ENCODE peak calls at places on chromosomes 2 and 18, in seven cellular contexts. One of them, this sample, is unnamed. For H3K36me3 and H3K27me3, the result is how much of the 10 kb centered on the place peaks cover.

GRCh38 chr2:189580267-189580661 is 322 bp downstream of the SLC40A1 start:
- DNase-seq in endodermal cell: peak
- DNase-seq in SJSA1: no peak
- DNase-seq in lung: peak
- DNase-seq in heart right ventricle: peak
- DNase-seq in PC-9: peak
- DNase-seq in WERI-Rb-1: peak
- DNase-seq in this sample: peak

GRCh38 chr2:68214381-68214780 is 38.0 kb downstream of the PPP3R1 start:
- DNase-seq in endodermal cell: no peak
- DNase-seq in SJSA1: no peak
- DNase-seq in lung: no peak
- DNase-seq in heart right ventricle: no peak
- DNase-seq in PC-9: no peak
- DNase-seq in WERI-Rb-1: no peak
- DNase-seq in this sample: no peak

GRCh38 chr2:88016948-88017779 is 817 bp upstream of the RNU2-63P start:
- DNase-seq in endodermal cell: peak
- DNase-seq in SJSA1: no peak
- DNase-seq in lung: peak
- DNase-seq in heart right ventricle: peak
- DNase-seq in PC-9: no peak
- DNase-seq in WERI-Rb-1: peak
- DNase-seq in this sample: peak

GRCh38 chr2:106038598-106039375 is 155.3 kb downstream of the UXS1 start:
- DNase-seq in endodermal cell: no peak
- DNase-seq in SJSA1: no peak
- DNase-seq in lung: no peak
- DNase-seq in heart right ventricle: no peak
- DNase-seq in PC-9: no peak
- DNase-seq in WERI-Rb-1: no peak
- DNase-seq in this sample: no peak

GRCh38 chr2:157827377-157827776 is 48.8 kb downstream of the ACVR1 start:
- DNase-seq in endodermal cell: no peak
- DNase-seq in SJSA1: no peak
- DNase-seq in lung: no peak
- DNase-seq in heart right ventricle: no peak
- DNase-seq in PC-9: no peak
- DNase-seq in WERI-Rb-1: no peak
- DNase-seq in this sample: no peak

GRCh38 chr2:238226698-238227586 is 12.9 kb downstream of the HES6 start:
- DNase-seq in endodermal cell: peak
- DNase-seq in SJSA1: no peak
- DNase-seq in lung: no peak
- DNase-seq in heart right ventricle: no peak
- DNase-seq in PC-9: no peak
- DNase-seq in WERI-Rb-1: no peak
- DNase-seq in this sample: no peak

GRCh38 chr2:208025814-208026184 is 472 bp upstream of the PLEKHM3 start:
- DNase-seq in endodermal cell: peak
- DNase-seq in SJSA1: no peak
- DNase-seq in lung: no peak
- DNase-seq in heart right ventricle: no peak
- DNase-seq in PC-9: no peak
- DNase-seq in WERI-Rb-1: peak
- DNase-seq in this sample: peak

GRCh38 chr18:60471652-60472051 is 99.1 kb upstream of the MC4R start:
- DNase-seq in endodermal cell: no peak
- DNase-seq in SJSA1: no peak
- DNase-seq in lung: no peak
- DNase-seq in heart right ventricle: no peak
- DNase-seq in PC-9: no peak
- DNase-seq in WERI-Rb-1: no peak
- DNase-seq in this sample: no peak

GRCh38 chr2:68476454-68476853 is 9.1 kb downstream of the APLF start:
- DNase-seq in endodermal cell: no peak
- DNase-seq in SJSA1: no peak
- DNase-seq in lung: no peak
- DNase-seq in heart right ventricle: no peak
- DNase-seq in PC-9: no peak
- DNase-seq in WERI-Rb-1: no peak
- DNase-seq in this sample: no peak

GRCh38 chr18:45602926-45603325 is 12.3 kb upstream of the SLC14A2 start:
- DNase-seq in endodermal cell: no peak
- DNase-seq in SJSA1: no peak
- DNase-seq in lung: no peak
- DNase-seq in heart right ventricle: no peak
- DNase-seq in PC-9: no peak
- DNase-seq in WERI-Rb-1: no peak
- DNase-seq in this sample: no peak

GRCh38 chr18:39946623-39947061 is 2008.4 kb upstream of the PIK3C3 start:
- DNase-seq in endodermal cell: peak
- DNase-seq in SJSA1: no peak
- DNase-seq in lung: peak
- DNase-seq in heart right ventricle: no peak
- DNase-seq in PC-9: peak
- DNase-seq in WERI-Rb-1: no peak
- DNase-seq in this sample: peak

GRCh38 chr2:181972431-181973190 is 13.0 kb upstream of the PPP1R1C start:
- DNase-seq in endodermal cell: no peak
- DNase-seq in SJSA1: no peak
- DNase-seq in lung: no peak
- DNase-seq in heart right ventricle: no peak
- DNase-seq in PC-9: no peak
- DNase-seq in WERI-Rb-1: no peak
- DNase-seq in this sample: no peak

GRCh38 chr2:181971032-181971431 is 14.6 kb upstream of the PPP1R1C start:
- DNase-seq in endodermal cell: no peak
- DNase-seq in SJSA1: no peak
- DNase-seq in lung: no peak
- DNase-seq in heart right ventricle: no peak
- DNase-seq in PC-9: no peak
- DNase-seq in WERI-Rb-1: no peak
- DNase-seq in this sample: no peak

GRCh38 chr2:181973379-181973778 is 12.3 kb upstream of the PPP1R1C start:
- DNase-seq in endodermal cell: no peak
- DNase-seq in SJSA1: no peak
- DNase-seq in lung: no peak
- DNase-seq in heart right ventricle: no peak
- DNase-seq in PC-9: no peak
- DNase-seq in WERI-Rb-1: no peak
- DNase-seq in this sample: no peak

DNA sequence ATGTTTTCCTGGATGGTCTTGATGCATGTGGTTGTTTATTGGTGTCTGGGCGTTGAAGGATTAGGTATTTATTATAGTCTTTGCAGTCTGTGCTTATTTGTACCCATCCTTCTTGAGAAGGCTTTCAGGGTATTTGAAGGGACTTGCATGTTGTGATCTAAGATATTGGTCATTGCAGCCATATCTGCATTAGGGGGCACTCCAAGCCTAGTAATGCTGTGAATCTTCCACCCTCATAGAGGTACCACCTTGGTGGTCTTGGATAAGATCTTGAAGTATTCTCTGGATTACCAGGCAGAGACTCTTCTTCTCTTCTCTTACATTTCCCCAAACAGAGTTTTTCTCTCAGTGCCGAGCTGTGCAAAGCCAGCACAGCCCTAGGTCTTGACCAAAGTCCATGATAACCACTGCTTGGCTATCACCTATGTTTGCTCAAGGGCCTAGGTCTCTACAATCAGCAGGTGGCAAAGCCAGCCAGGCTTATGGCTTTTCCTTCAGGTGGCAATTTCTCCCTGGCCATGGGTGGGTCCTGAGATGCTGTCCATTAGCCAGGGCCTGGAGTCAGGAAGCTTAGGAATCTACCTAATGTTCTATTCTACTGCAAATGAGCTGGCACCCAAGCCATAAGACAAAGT is 15.4 kb upstream of the PPP1R1C start:
- DNase-seq in endodermal cell: no peak
- DNase-seq in SJSA1: no peak
- DNase-seq in lung: no peak
- DNase-seq in heart right ventricle: no peak
- DNase-seq in PC-9: no peak
- DNase-seq in WERI-Rb-1: no peak
- DNase-seq in this sample: no peak
- H3K4me3 ChIP-seq in endodermal cell: peak
- H3K4me3 ChIP-seq in SJSA1: no peak
- H3K4me3 ChIP-seq in lung: no peak
- H3K4me3 ChIP-seq in heart right ventricle: no peak
- H3K4me3 ChIP-seq in PC-9: no peak
- H3K4me3 ChIP-seq in WERI-Rb-1: no peak
- H3K4me3 ChIP-seq in this sample: no peak

GRCh38 chr2:232674491-232674890 is 22.6 kb upstream of the GIGYF2 start:
- DNase-seq in endodermal cell: no peak
- DNase-seq in SJSA1: no peak
- DNase-seq in lung: no peak
- DNase-seq in heart right ventricle: no peak
- DNase-seq in PC-9: no peak
- DNase-seq in WERI-Rb-1: no peak
- DNase-seq in this sample: no peak
- H3K36me3 ChIP-seq in endodermal cell: under half
- H3K36me3 ChIP-seq in SJSA1: under half
- H3K36me3 ChIP-seq in lung: under half
- H3K36me3 ChIP-seq in heart right ventricle: half or more
- H3K36me3 ChIP-seq in PC-9: under half
- H3K36me3 ChIP-seq in WERI-Rb-1: under half
- H3K36me3 ChIP-seq in this sample: under half

DNA sequence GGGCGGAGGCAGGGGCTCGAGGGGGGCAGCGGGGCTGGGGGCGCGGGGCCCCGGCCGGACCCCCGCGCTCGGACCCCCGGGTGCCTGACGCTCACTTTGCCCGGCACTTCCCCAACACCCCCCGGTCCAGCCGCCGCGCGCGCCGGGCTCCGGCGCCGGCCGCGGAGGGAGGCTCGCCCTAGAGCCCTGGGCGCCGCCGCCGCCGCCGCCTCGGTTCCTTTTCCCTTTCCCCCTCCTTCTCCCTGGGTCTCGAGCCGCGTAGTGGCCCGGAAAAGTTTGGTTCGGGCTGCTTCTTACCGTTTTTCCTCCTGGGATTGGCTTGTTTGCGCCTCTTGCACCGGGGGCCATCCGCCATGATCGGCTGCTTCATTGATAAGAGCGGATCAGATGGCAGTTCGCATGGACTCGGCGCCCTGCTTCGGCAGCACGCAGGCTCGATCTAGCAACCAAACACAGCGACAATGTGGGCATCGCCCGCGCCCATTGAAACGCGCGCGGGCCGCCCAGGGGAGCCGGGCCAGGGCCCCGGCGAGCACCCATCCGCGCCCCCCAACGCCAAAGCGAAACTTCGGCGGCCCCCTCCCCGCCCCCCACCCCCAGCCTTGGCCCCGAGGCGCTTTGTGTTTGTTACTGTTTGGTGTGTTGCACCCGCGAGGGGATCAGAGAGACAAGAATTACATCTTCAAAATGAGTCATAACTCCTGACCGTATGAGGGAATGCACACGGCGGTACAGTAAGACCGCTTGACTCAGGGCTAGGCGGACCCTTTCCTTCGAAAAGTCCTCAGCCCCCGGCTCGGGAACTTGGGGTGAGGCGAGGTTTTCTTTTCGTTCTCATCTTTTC is 2.7 kb downstream of the ZEB2 start:
- DNase-seq in endodermal cell: peak
- DNase-seq in SJSA1: peak
- DNase-seq in lung: no peak
- DNase-seq in heart right ventricle: peak
- DNase-seq in PC-9: peak
- DNase-seq in WERI-Rb-1: peak
- DNase-seq in this sample: peak
- H3K27me3 ChIP-seq in endodermal cell: half or more
- H3K27me3 ChIP-seq in SJSA1: under half
- H3K27me3 ChIP-seq in lung: under half
- H3K27me3 ChIP-seq in heart right ventricle: under half
- H3K27me3 ChIP-seq in PC-9: under half
- H3K27me3 ChIP-seq in WERI-Rb-1: under half
- H3K27me3 ChIP-seq in this sample: half or more

GRCh38 chr2:241965931-241966412 is 96.4 kb downstream of the RTP5 start:
- DNase-seq in endodermal cell: peak
- DNase-seq in SJSA1: peak
- DNase-seq in lung: peak
- DNase-seq in heart right ventricle: no peak
- DNase-seq in PC-9: peak
- DNase-seq in WERI-Rb-1: no peak
- DNase-seq in this sample: no peak
- H3K4me3 ChIP-seq in endodermal cell: no peak
- H3K4me3 ChIP-seq in SJSA1: peak
- H3K4me3 ChIP-seq in lung: no peak
- H3K4me3 ChIP-seq in heart right ventricle: no peak
- H3K4me3 ChIP-seq in PC-9: no peak
- H3K4me3 ChIP-seq in WERI-Rb-1: no peak
- H3K4me3 ChIP-seq in this sample: no peak

DNA sequence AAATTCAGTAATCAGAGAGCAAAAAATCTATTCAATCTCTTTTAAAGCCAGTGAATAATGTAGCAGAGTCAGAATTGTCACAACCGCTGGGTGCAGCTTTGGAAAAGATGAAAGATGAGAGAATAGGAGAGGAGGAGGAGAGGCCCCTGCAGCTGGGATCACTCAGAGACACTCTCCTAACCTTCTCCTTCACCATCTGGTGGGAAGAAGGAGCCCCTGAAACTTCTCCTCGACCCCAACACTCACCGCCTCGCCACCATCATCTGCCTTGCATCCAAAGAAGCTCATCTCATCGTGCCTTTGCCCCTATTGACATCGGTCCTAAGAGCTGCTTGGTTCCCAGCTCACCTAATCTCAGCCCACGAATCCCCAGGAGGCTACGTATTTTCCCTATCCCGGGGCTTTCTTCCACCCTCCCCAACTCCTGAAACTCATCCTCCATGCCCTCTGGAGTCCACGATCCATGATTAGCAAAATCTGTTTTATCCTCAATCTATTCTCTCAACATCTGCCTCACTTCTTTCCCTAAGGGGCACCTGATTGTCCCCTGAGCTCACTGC is 58.5 kb downstream of the PKDCC start:
- DNase-seq in endodermal cell: peak
- DNase-seq in SJSA1: no peak
- DNase-seq in lung: no peak
- DNase-seq in heart right ventricle: no peak
- DNase-seq in PC-9: no peak
- DNase-seq in WERI-Rb-1: no peak
- DNase-seq in this sample: no peak
- H3K36me3 ChIP-seq in endodermal cell: under half
- H3K36me3 ChIP-seq in SJSA1: under half
- H3K36me3 ChIP-seq in lung: under half
- H3K36me3 ChIP-seq in heart right ventricle: under half
- H3K36me3 ChIP-seq in PC-9: under half
- H3K36me3 ChIP-seq in WERI-Rb-1: under half
- H3K36me3 ChIP-seq in this sample: under half

GRCh38 chr2:119156891-119157773 is 1.4 kb downstream of the C1QL2 start:
- DNase-seq in endodermal cell: peak
- DNase-seq in SJSA1: no peak
- DNase-seq in lung: no peak
- DNase-seq in heart right ventricle: no peak
- DNase-seq in PC-9: no peak
- DNase-seq in WERI-Rb-1: no peak
- DNase-seq in this sample: no peak
- H3K27me3 ChIP-seq in endodermal cell: half or more
- H3K27me3 ChIP-seq in SJSA1: half or more
- H3K27me3 ChIP-seq in lung: under half
- H3K27me3 ChIP-seq in heart right ventricle: half or more
- H3K27me3 ChIP-seq in PC-9: under half
- H3K27me3 ChIP-seq in WERI-Rb-1: under half
- H3K27me3 ChIP-seq in this sample: under half

This sample was measured in H7.